ENCODE peak calls at places on chromosomes 4 and X, in five cellular contexts. V is MV-4-11; W is cardiac fibroblast; U is stimulated activated CD8-positive, alpha-beta memory T cell treated with anti-CD3 and anti-CD28 coated beads, Interleukin-4, amount 100 ng/mL, for 1 hour; A is activated naive CD8-positive, alpha-beta T cell treated with anti-CD3 and anti-CD28 coated beads, Interleukin-2, amount 50 U/mL, for 24 hours. L is an unnamed sample.

GRCh38 chrX:29281078-29281742 is 694.0 kb downstream of the IL1RAPL1 start:
- DNase-seq in V (no peak), W (no peak), U (no peak), A (no peak), L (no peak)

GRCh38 chr4:16197842-16198241 is 28.4 kb downstream of the TAPT1 start:
- DNase-seq in V (no peak), W (no peak), U (no peak), A (no peak), L (no peak)

GRCh38 chr4:97912151-97912550 is 231.1 kb downstream of the STPG2 start:
- DNase-seq in V (no peak), W (no peak), U (no peak), A (no peak), L (no peak)

GRCh38 chr4:140609548-140610425 is 41.0 kb upstream of the UCP1 start:
- DNase-seq in V (peak), W (peak), U (no peak), A (no peak), L (peak)

GRCh38 chrX:54931107-54931506 is 10.5 kb downstream of the TRO start:
- DNase-seq in V (no peak), W (no peak), U (no peak), A (no peak), L (no peak)

GRCh38 chrX:119374736-119375135 is 24.4 kb upstream of the SLC25A43 start:
- DNase-seq in V (no peak), W (peak), U (no peak), A (no peak), L (no peak)

GRCh38 chrX:11724122-11725017 is 33.7 kb upstream of the MSL3 start:
- DNase-seq in V (peak), W (peak), U (no peak), A (peak), L (peak)

GRCh38 chr4:99821918-99822503 is 5.4 kb downstream of the DAPP1 start:
- DNase-seq in V (peak), W (no peak), U (no peak), A (no peak), L (peak)

GRCh38 chr4:138555584-138555983 is 313.4 kb upstream of the SLC7A11 start:
- DNase-seq in V (peak), W (peak), U (no peak), A (no peak), L (peak)

GRCh38 chr4:1446502-1447153 is 40.4 kb upstream of the NKX1-1 start:
- DNase-seq in V (no peak), W (no peak), U (no peak), A (no peak), L (no peak)

GRCh38 chr4:165537028-165537648 is 158.3 kb downstream of the CPE start:
- DNase-seq in V (no peak), W (peak), U (no peak), A (no peak), L (peak)

GRCh38 chrX:149962859-149963757 is 24.8 kb upstream of the EOLA2 start:
- DNase-seq in V (peak), W (peak), U (no peak), A (no peak), L (peak)

GRCh38 chr4:71251266-71251665 is 87.6 kb upstream of the SLC4A4 start:
- DNase-seq in V (no peak), W (peak), U (no peak), A (no peak), L (no peak)

GRCh38 chrX:107684956-107685385 is 56.7 kb downstream of the PRPS1 start:
- DNase-seq in V (peak), W (peak), U (no peak), A (peak), L (peak)

GRCh38 chrX:136130931-136131843 is 16.1 kb upstream of the FHL1 start:
- DNase-seq in V (peak), W (peak), U (no peak), A (peak), L (peak)

GRCh38 chrX:14504960-14505538 is 24.3 kb upstream of the GLRA2 start:
- DNase-seq in V (no peak), W (no peak), U (no peak), A (no peak), L (no peak)

GRCh38 chr4:168488800-168489404 is 8.0 kb upstream of the PALLD start:
- DNase-seq in V (no peak), W (no peak), U (no peak), A (no peak), L (peak)

GRCh38 chr4:168734703-168735688 is 238.1 kb downstream of the PALLD start:
- DNase-seq in V (no peak), W (no peak), U (no peak), A (no peak), L (no peak)

L was measured in KBM-7.